ENCODE peak calls at places on chromosomes 1 and 21, in nine cellular contexts. E is hepatocyte, M is breast epithelium, U is suprapubic skin, V is ovary, X is left lung, Z is mucosa of descending colon, S is psoas muscle, W is sigmoid colon. K is an unnamed sample. For H3K4me1, the result is how much of the 10 kb centered on the place peaks cover.

GRCh38 chr1:40450491-40451237 is 388 bp downstream of the ZFP69B start:
- DNase-seq in E (peak), M (no peak), U (no peak), V (no peak), X (no peak), Z (peak), S (no peak), W (no peak), K (peak)

GRCh38 chr1:42723511-42723910 is 16.5 kb downstream of the CLDN19 start:
- DNase-seq in E (no peak), M (no peak), U (peak), V (no peak), X (no peak), Z (no peak), S (no peak), W (no peak), K (peak)

GRCh38 chr1:229342902-229343587 is at the start of gene CCSAP:
- DNase-seq in E (peak), M (peak), U (no peak), V (peak), X (peak), Z (peak), S (peak), W (peak), K (peak)

GRCh38 chr21:18041012-18041411 is 203.6 kb upstream of the CHODL start:
- DNase-seq in E (peak), M (no peak), U (no peak), V (no peak), X (no peak), Z (no peak), S (no peak), W (no peak), K (peak)

GRCh38 chr1:15902882-15903281 is 55.4 kb downstream of the SPEN start:
- DNase-seq in E (no peak), M (no peak), U (no peak), V (no peak), X (no peak), Z (no peak), S (no peak), W (no peak), K (peak)

GRCh38 chr21:35585155-35585554 is 475.2 kb downstream of the SETD4 start:
- DNase-seq in E (no peak), M (no peak), U (no peak), V (no peak), X (no peak), Z (no peak), S (no peak), W (no peak), K (no peak)

GRCh38 chr1:24748191-24749121 is 3.2 kb downstream of the CLIC4 start:
- DNase-seq in E (no peak), M (no peak), U (no peak), V (no peak), X (no peak), Z (no peak), S (no peak), W (no peak), K (no peak)

GRCh38 chr1:174358786-174359453 is 88.8 kb upstream of the GPR52 start:
- DNase-seq in E (no peak), M (no peak), U (no peak), V (no peak), X (no peak), Z (no peak), S (no peak), W (no peak), K (peak)

GRCh38 chr1:206941766-206942418 is 4.4 kb downstream of the PIGR start:
- DNase-seq in E (peak), M (no peak), U (no peak), V (no peak), X (no peak), Z (peak), S (no peak), W (no peak), K (peak)

GRCh38 chr1:27403065-27403726 is 10.8 kb downstream of the GPR3 start:
- DNase-seq in E (peak), M (no peak), U (peak), V (peak), X (peak), Z (peak), S (peak), W (peak), K (peak)

DNA sequence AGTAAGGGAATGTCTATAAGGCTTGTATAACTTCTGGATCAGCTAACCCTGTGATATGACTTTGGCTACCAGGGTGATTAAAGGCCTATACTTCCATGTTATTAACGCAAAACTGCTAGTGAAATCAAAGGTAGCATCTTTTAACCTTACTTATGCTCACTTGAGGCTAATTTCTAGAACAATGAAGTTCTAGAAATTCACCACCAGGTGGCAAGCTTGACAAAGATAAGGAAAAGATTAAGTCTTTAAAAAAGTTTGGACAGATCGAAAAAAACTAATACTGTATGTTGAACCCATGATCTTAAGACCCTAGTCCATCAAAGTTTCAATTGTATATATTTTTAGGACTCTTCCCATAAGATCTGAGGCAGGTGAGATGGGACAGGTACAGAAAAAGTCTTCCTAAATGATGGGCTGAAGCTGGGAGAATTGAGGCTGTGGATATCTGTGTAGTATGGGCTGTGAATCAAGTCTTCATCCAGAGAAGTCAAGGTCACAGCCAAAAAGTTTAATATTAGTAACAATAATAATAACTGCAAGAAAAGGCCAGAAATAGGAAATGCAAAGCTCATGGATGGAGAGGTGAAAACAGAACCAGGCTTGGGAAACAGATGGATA is 18.8 kb downstream of the KYAT3 start:
- DNase-seq in E (peak), M (no peak), U (no peak), V (no peak), X (no peak), Z (no peak), S (no peak), W (no peak), K (no peak)
- TF ChIP-seq CTCF in E (peak), M (peak), U (peak), V (no peak), X (peak), Z (peak), S (peak), W (peak), K (peak)

GRCh38 chr1:81703736-81704463 is 96.8 kb upstream of the ADGRL2 start:
- DNase-seq in E (no peak), M (no peak), U (no peak), V (no peak), X (no peak), Z (no peak), S (no peak), W (no peak), K (peak)
- H3K4me1 ChIP-seq in E (under half), M (under half), U (under half), V (under half), X (under half), Z (under half), S (under half), W (under half), K (under half)

DNA sequence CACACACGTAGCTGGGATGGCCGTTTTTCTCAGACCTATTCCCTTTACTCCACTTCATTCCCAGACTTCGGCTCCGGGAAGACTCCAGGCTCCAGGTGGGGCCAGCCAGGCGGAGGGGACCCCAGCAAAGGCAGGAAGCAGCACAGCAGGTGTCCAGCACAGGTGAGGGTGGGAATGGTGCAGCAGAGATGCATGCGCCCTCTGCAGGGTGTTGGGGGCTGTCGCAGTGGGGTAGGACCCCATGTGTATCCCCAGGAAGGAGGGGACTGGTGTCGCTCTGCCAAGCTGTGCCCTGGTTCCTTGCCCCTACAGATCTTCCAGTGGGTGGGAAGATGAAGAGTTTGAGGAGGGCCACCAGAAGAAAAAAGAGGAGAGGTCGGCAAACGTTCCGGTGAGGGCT is 5.3 kb downstream of the TTC24 start:
- DNase-seq in E (peak), M (no peak), U (no peak), V (no peak), X (no peak), Z (peak), S (no peak), W (no peak), K (peak)
- TF ChIP-seq CTCF in E (peak), M (no peak), U (no peak), V (no peak), X (no peak), Z (no peak), S (no peak), W (no peak), K (no peak)

DNA sequence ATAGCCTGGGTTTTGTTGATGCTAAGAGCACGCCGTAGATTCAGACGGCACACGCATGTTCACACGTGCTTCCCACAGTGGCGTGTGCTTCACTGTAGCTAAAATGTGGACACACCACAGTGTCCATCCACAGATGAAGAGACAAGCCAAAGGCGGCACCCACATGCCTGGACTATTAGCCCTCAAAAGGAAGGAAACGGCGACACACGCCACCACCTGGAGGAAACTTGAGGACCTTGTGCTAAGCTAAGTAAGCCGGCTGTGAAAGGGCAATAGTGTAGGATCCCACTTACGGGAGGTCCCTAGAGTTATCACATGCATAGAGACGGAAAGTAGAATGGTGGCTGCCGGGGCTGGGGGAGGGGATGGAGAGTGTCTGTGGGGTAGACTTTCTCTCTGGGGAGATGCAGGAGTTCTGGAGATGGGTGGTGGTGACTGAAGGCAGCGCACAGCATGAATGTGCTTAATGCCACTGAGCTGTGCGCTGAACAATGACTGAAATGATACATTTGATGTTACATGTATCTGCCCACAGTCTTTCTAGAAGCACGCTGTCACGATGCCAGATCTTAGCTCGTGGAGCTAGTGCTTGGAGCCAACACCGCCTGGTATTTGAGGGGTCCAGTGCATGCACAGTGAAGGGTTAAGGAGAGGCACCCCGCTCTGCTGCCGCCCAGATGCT is 103.6 kb downstream of the PRDM16 start:
- DNase-seq in E (no peak), M (no peak), U (no peak), V (no peak), X (no peak), Z (no peak), S (no peak), W (no peak), K (no peak)
- H3K4me1 ChIP-seq in E (under half), M (under half), U (under half), V (under half), X (under half), Z (under half), S (under half), W (under half), K (half or more)

GRCh38 chr1:235160965-235161684 is at the start of gene RBM34:
- DNase-seq in E (peak), M (peak), U (peak), V (peak), X (peak), Z (peak), S (peak), W (peak), K (peak)
- TF ChIP-seq CTCF in E (no peak), M (no peak), U (peak), V (peak), X (peak), Z (no peak), S (peak), W (no peak), K (no peak)

GRCh38 chr1:117606608-117607261 is 887 bp downstream of the TENT5C start:
- DNase-seq in E (peak), M (peak), U (no peak), V (peak), X (peak), Z (peak), S (no peak), W (peak), K (peak)
- H3K4me1 ChIP-seq in E (under half), M (under half), U (under half), V (under half), X (under half), Z (under half), S (under half), W (under half), K (under half)

GRCh38 chr1:44037154-44037553 is 5.9 kb upstream of the SLC6A9 start:
- DNase-seq in E (no peak), M (no peak), U (peak), V (no peak), X (no peak), Z (no peak), S (no peak), W (peak), K (no peak)

GRCh38 chr1:44034423-44034822 is 3.2 kb upstream of the SLC6A9 start:
- DNase-seq in E (no peak), M (no peak), U (no peak), V (no peak), X (no peak), Z (no peak), S (no peak), W (no peak), K (no peak)

GRCh38 chr1:44036409-44037111 is 5.3 kb upstream of the SLC6A9 start:
- DNase-seq in E (peak), M (peak), U (peak), V (no peak), X (no peak), Z (peak), S (peak), W (peak), K (peak)

GRCh38 chr1:44034976-44035716 is 3.9 kb upstream of the SLC6A9 start:
- DNase-seq in E (no peak), M (no peak), U (no peak), V (no peak), X (no peak), Z (no peak), S (no peak), W (no peak), K (no peak)

DNA sequence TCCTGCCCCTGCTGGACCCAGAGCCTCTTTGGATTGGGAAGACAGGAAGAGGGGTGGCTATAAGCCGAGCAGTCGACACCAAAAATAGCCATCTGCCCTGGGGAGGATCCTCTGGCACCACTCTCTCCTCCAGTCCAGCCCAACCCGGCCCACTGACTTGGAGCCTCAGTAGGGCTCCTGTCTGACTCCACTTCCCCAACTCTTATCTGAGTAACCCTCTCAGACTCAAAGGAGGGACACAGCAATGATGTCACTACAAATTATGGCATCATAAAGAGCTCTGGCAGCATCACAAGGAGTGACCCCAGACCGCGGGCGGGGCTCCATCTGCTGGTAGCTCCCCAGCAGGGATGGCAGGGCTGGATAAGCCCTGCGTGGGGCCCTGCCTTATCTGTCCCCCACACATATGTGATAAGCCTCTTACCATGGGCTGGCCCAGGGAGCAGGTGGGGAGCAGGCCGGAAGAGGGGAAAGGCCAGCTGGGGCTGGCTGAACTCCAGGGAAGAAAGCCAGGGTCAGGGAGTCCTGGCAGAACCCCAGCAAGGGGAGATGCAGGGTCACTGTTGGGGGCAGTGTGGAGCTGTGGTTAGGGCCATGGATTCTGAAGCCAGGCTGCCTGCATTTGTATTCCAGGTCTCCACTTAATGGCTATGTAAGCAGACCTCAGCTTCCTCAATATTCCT is 4.6 kb upstream of the SLC6A9 start:
- DNase-seq in E (peak), M (no peak), U (peak), V (peak), X (no peak), Z (peak), S (no peak), W (peak), K (peak)
- TF ChIP-seq CTCF in E (peak), M (no peak), U (no peak), V (no peak), X (no peak), Z (no peak), S (no peak), W (no peak), K (peak)